ENCODE peak calls at places on chromosomes 12 and 14, in six cellular contexts. P, H, O, Q, X and J are unnamed samples.
A peak's percentile ranks its signal among the peaks of the same experiment; 100 is the strongest.

GRCh38 chr14:95497561-95498011 is 18.9 kb downstream of the SYNE3 start:
- DNase-seq in P (no peak), O (no peak), X (no peak), Q (no peak), H (no peak), J (no peak)

GRCh38 chr12:123934829-123935228 is 37.8 kb downstream of the CCDC92 start:
- DNase-seq in Q (no peak), P (no peak), O (no peak), H (no peak), X (no peak), J (peak; percentile 66)

GRCh38 chr12:132560831-132561783 is 49.3 kb downstream of the LRCOL1 start:
- DNase-seq in Q (no peak), O (peak; percentile 78), H (peak; percentile 61), X (peak; percentile 78), P (peak; percentile 87), J (peak; percentile 34)

GRCh38 chr12:26813812-26814211 is 19.2 kb downstream of the ITPR2 start:
- DNase-seq in O (no peak), H (no peak), Q (no peak), P (no peak), X (no peak), J (no peak)

GRCh38 chr12:59651230-59651920 is 55.5 kb downstream of the SLC16A7 start:
- DNase-seq in X (no peak), H (peak; percentile 29), Q (no peak), O (no peak), P (no peak), J (peak; percentile 63)

GRCh38 chr12:125162489-125163028 is 97.3 kb downstream of the AACS start:
- DNase-seq in P (no peak), X (no peak), O (no peak), Q (no peak), H (no peak), J (no peak)

GRCh38 chr14:34403646-34404045 is 58.4 kb downstream of the SPTSSA start:
- DNase-seq in P (no peak), O (no peak), H (peak; percentile 5), X (no peak), Q (no peak), J (no peak)

GRCh38 chr12:5232291-5232690 is 188.6 kb downstream of the KCNA5 start:
- DNase-seq in H (no peak), P (no peak), Q (no peak), O (no peak), X (no peak), J (no peak)

GRCh38 chr14:73245401-73246325 is 8.4 kb downstream of the PAPLN start:
- DNase-seq in X (peak; percentile 48), Q (no peak), P (peak; percentile 71), H (peak; percentile 70), O (peak; percentile 57), J (no peak)

GRCh38 chr14:60647081-60647836 is 2.0 kb downstream of the SIX1 start:
- DNase-seq in X (no peak), H (no peak), Q (no peak), P (no peak), O (no peak), J (peak; percentile 66)

GRCh38 chr12:24977711-24978110 is 28.8 kb upstream of the BCAT1 start:
- DNase-seq in Q (no peak), P (no peak), O (no peak), X (no peak), H (no peak), J (no peak)

GRCh38 chr12:68521321-68521839 is 89.3 kb upstream of the RAP1B start:
- DNase-seq in O (no peak), Q (no peak), P (no peak), X (no peak), H (peak; percentile 83), J (peak; percentile 78)

GRCh38 chr14:21395450-21395849 is 11.6 kb upstream of the SUPT16H start:
- DNase-seq in X (no peak), Q (no peak), P (no peak), H (no peak), O (no peak), J (no peak)

GRCh38 chr12:3869860-3870259 is 3.3 kb downstream of the PARP11 start:
- DNase-seq in H (no peak), O (no peak), Q (no peak), X (peak; percentile 23), P (no peak), J (no peak)

GRCh38 chr12:44750468-44750867 is 125.6 kb downstream of the NELL2 start:
- DNase-seq in Q (no peak), P (no peak), X (no peak), H (no peak), O (no peak), J (no peak)

GRCh38 chr14:73750161-73750901 is 36.1 kb upstream of the PNMA1 start:
- DNase-seq in Q (no peak), X (no peak), O (no peak), H (no peak), P (no peak), J (no peak)

GRCh38 chr12:101824831-101825230 is 5.9 kb downstream of the GNPTAB start:
- DNase-seq in O (no peak), P (no peak), Q (no peak), H (no peak), X (no peak), J (no peak)

GRCh38 chr12:109760031-109760929 is 46.7 kb downstream of the FAM222A start:
- DNase-seq in X (no peak), P (no peak), H (no peak), O (no peak), Q (no peak), J (no peak)

GRCh38 chr14:101227611-101228594 is 324.4 kb upstream of the RTL1 start:
- DNase-seq in H (no peak), X (no peak), P (no peak), Q (no peak), O (no peak), J (no peak)

GRCh38 chr14:103160321-103161053 is 37.2 kb downstream of the TNFAIP2 start:
- DNase-seq in H (no peak), Q (no peak), O (no peak), P (no peak), X (no peak), J (no peak)